ENCODE peak calls at places on chromosomes 11 and 22, in eight cellular contexts. One of them, this sample, is unnamed.

GRCh38 chr22:23542933-23543332 is 37.2 kb downstream of the IGLL1 start:
- DNase-seq in IMR-90: peak; percentile 49
- DNase-seq in PC-3: peak; percentile 51
- DNase-seq in colonic mucosa: no peak
- DNase-seq in H1: no peak
- DNase-seq in astrocyte: peak; percentile 50
- DNase-seq in mammary epithelial cell: peak; percentile 35
- DNase-seq in endodermal cell: no peak
- DNase-seq in this sample: peak; percentile 62

GRCh38 chr11:127074151-127074761 is 73.7 kb upstream of the KIRREL3 start:
- DNase-seq in IMR-90: peak; percentile 72
- DNase-seq in PC-3: peak; percentile 54
- DNase-seq in colonic mucosa: peak; percentile 37
- DNase-seq in H1: peak; percentile 21
- DNase-seq in astrocyte: peak; percentile 67
- DNase-seq in mammary epithelial cell: peak; percentile 56
- DNase-seq in endodermal cell: peak; percentile 72
- DNase-seq in this sample: peak; percentile 75

GRCh38 chr11:39806652-39807051 is 1652.8 kb downstream of the LRRC4C start:
- DNase-seq in IMR-90: no peak
- DNase-seq in PC-3: no peak
- DNase-seq in colonic mucosa: no peak
- DNase-seq in H1: no peak
- DNase-seq in astrocyte: no peak
- DNase-seq in mammary epithelial cell: peak; percentile 40
- DNase-seq in endodermal cell: no peak
- DNase-seq in this sample: no peak

GRCh38 chr11:131906963-131907362 is 536.5 kb downstream of the NTM start:
- DNase-seq in IMR-90: no peak
- DNase-seq in PC-3: no peak
- DNase-seq in colonic mucosa: no peak
- DNase-seq in H1: no peak
- DNase-seq in astrocyte: no peak
- DNase-seq in mammary epithelial cell: no peak
- DNase-seq in endodermal cell: no peak
- DNase-seq in this sample: no peak

GRCh38 chr11:116062526-116063171 is 558.4 kb upstream of the CADM1 start:
- DNase-seq in IMR-90: no peak
- DNase-seq in PC-3: no peak
- DNase-seq in colonic mucosa: no peak
- DNase-seq in H1: no peak
- DNase-seq in astrocyte: peak; percentile 10
- DNase-seq in mammary epithelial cell: no peak
- DNase-seq in endodermal cell: no peak
- DNase-seq in this sample: peak; percentile 0

GRCh38 chr11:1983601-1983961 is 14.1 kb downstream of the H19 start:
- DNase-seq in IMR-90: no peak
- DNase-seq in PC-3: peak; percentile 0
- DNase-seq in colonic mucosa: no peak
- DNase-seq in H1: no peak
- DNase-seq in astrocyte: no peak
- DNase-seq in mammary epithelial cell: no peak
- DNase-seq in endodermal cell: peak; percentile 1
- DNase-seq in this sample: no peak

GRCh38 chr11:7451520-7451919 is 33.8 kb upstream of the OLFML1 start:
- DNase-seq in IMR-90: no peak
- DNase-seq in PC-3: no peak
- DNase-seq in colonic mucosa: no peak
- DNase-seq in H1: no peak
- DNase-seq in astrocyte: no peak
- DNase-seq in mammary epithelial cell: no peak
- DNase-seq in endodermal cell: peak; percentile 61
- DNase-seq in this sample: no peak

GRCh38 chr11:17538054-17538453 is 6.2 kb downstream of the USH1C start:
- DNase-seq in IMR-90: no peak
- DNase-seq in PC-3: no peak
- DNase-seq in colonic mucosa: no peak
- DNase-seq in H1: no peak
- DNase-seq in astrocyte: no peak
- DNase-seq in mammary epithelial cell: no peak
- DNase-seq in endodermal cell: no peak
- DNase-seq in this sample: no peak

GRCh38 chr11:2132874-2133480 is 6.2 kb downstream of the IGF2 start:
- DNase-seq in IMR-90: no peak
- DNase-seq in PC-3: no peak
- DNase-seq in colonic mucosa: no peak
- DNase-seq in H1: no peak
- DNase-seq in astrocyte: no peak
- DNase-seq in mammary epithelial cell: no peak
- DNase-seq in endodermal cell: no peak
- DNase-seq in this sample: no peak

GRCh38 chr11:125227151-125227550 is 62.6 kb downstream of the PKNOX2 start:
- DNase-seq in IMR-90: no peak
- DNase-seq in PC-3: no peak
- DNase-seq in colonic mucosa: no peak
- DNase-seq in H1: no peak
- DNase-seq in astrocyte: no peak
- DNase-seq in mammary epithelial cell: no peak
- DNase-seq in endodermal cell: no peak
- DNase-seq in this sample: no peak

GRCh38 chr22:44706488-44706887 is 4.5 kb downstream of the PRR5 start:
- DNase-seq in IMR-90: no peak
- DNase-seq in PC-3: no peak
- DNase-seq in colonic mucosa: no peak
- DNase-seq in H1: no peak
- DNase-seq in astrocyte: no peak
- DNase-seq in mammary epithelial cell: no peak
- DNase-seq in endodermal cell: no peak
- DNase-seq in this sample: no peak

GRCh38 chr11:17699157-17700114 is 19.9 kb upstream of the MYOD1 start:
- DNase-seq in IMR-90: peak; percentile 34
- DNase-seq in PC-3: peak; percentile 2
- DNase-seq in colonic mucosa: no peak
- DNase-seq in H1: no peak
- DNase-seq in astrocyte: peak; percentile 8
- DNase-seq in mammary epithelial cell: no peak
- DNase-seq in endodermal cell: no peak
- DNase-seq in this sample: no peak

GRCh38 chr22:42368379-42369249 is 63.6 kb downstream of the NFAM1 start:
- DNase-seq in IMR-90: no peak
- DNase-seq in PC-3: no peak
- DNase-seq in colonic mucosa: peak; percentile 44
- DNase-seq in H1: no peak
- DNase-seq in astrocyte: no peak
- DNase-seq in mammary epithelial cell: no peak
- DNase-seq in endodermal cell: peak; percentile 89
- DNase-seq in this sample: no peak

GRCh38 chr11:121318848-121319834 is 26.6 kb downstream of the SC5D start:
- DNase-seq in IMR-90: peak; percentile 56
- DNase-seq in PC-3: peak; percentile 74
- DNase-seq in colonic mucosa: no peak
- DNase-seq in H1: no peak
- DNase-seq in astrocyte: peak; percentile 41
- DNase-seq in mammary epithelial cell: peak; percentile 49
- DNase-seq in endodermal cell: peak; percentile 67
- DNase-seq in this sample: peak; percentile 54

GRCh38 chr11:124578761-124579160 is 9.0 kb downstream of the OR8A1 start:
- DNase-seq in IMR-90: no peak
- DNase-seq in PC-3: no peak
- DNase-seq in colonic mucosa: no peak
- DNase-seq in H1: no peak
- DNase-seq in astrocyte: no peak
- DNase-seq in mammary epithelial cell: no peak
- DNase-seq in endodermal cell: no peak
- DNase-seq in this sample: no peak

GRCh38 chr11:44110231-44110679 is 14.8 kb downstream of the EXT2 start:
- DNase-seq in IMR-90: peak; percentile 40
- DNase-seq in PC-3: peak; percentile 66
- DNase-seq in colonic mucosa: peak; percentile 69
- DNase-seq in H1: no peak
- DNase-seq in astrocyte: peak; percentile 13
- DNase-seq in mammary epithelial cell: peak; percentile 32
- DNase-seq in endodermal cell: peak; percentile 84
- DNase-seq in this sample: peak; percentile 47

GRCh38 chr11:44113018-44113417 is 17.5 kb downstream of the EXT2 start:
- DNase-seq in IMR-90: no peak
- DNase-seq in PC-3: no peak
- DNase-seq in colonic mucosa: no peak
- DNase-seq in H1: no peak
- DNase-seq in astrocyte: no peak
- DNase-seq in mammary epithelial cell: no peak
- DNase-seq in endodermal cell: no peak
- DNase-seq in this sample: no peak

GRCh38 chr11:44116433-44116832 is 21.0 kb downstream of the EXT2 start:
- DNase-seq in IMR-90: peak; percentile 6
- DNase-seq in PC-3: no peak
- DNase-seq in colonic mucosa: no peak
- DNase-seq in H1: no peak
- DNase-seq in astrocyte: no peak
- DNase-seq in mammary epithelial cell: no peak
- DNase-seq in endodermal cell: no peak
- DNase-seq in this sample: peak; percentile 75

GRCh38 chr11:44112083-44112865 is 16.8 kb downstream of the EXT2 start:
- DNase-seq in IMR-90: peak; percentile 76
- DNase-seq in PC-3: peak; percentile 29
- DNase-seq in colonic mucosa: no peak
- DNase-seq in H1: no peak
- DNase-seq in astrocyte: peak; percentile 58
- DNase-seq in mammary epithelial cell: peak; percentile 57
- DNase-seq in endodermal cell: no peak
- DNase-seq in this sample: peak; percentile 70

DNA sequence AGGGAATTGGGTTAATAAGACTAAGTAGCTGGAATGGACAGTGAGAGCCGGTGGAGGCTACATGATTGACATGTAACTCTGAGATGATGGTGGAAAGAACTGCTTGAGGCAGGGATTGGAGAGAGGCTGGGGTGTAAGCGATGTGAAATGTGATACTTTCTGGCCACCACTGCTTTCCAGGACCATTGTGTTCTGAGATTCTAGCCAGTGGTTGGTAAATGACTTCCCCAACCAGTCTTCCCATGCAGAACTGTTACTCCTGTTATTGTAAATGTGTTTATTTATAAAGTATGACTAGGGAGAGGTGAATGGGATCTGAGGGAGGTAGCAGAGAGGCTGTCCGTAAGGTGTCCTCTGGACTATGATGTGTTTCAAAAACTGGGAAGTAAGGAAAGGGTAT is 18.1 kb downstream of the EXT2 start:
- DNase-seq in IMR-90: no peak
- DNase-seq in PC-3: no peak
- DNase-seq in colonic mucosa: no peak
- DNase-seq in H1: no peak
- DNase-seq in astrocyte: no peak
- DNase-seq in mammary epithelial cell: no peak
- DNase-seq in endodermal cell: no peak
- DNase-seq in this sample: no peak
- H3K9ac ChIP-seq in IMR-90: no peak overlapping the region
- H3K9ac ChIP-seq in PC-3: no peak overlapping the region
- H3K9ac ChIP-seq in colonic mucosa: no peak overlapping the region
- H3K9ac ChIP-seq in H1: no peak overlapping the region
- H3K9ac ChIP-seq in astrocyte: no peak overlapping the region
- H3K9ac ChIP-seq in mammary epithelial cell: no peak overlapping the region
- H3K9ac ChIP-seq in endodermal cell: no peak overlapping the region
- H3K9ac ChIP-seq in this sample: no peak overlapping the region

DNA sequence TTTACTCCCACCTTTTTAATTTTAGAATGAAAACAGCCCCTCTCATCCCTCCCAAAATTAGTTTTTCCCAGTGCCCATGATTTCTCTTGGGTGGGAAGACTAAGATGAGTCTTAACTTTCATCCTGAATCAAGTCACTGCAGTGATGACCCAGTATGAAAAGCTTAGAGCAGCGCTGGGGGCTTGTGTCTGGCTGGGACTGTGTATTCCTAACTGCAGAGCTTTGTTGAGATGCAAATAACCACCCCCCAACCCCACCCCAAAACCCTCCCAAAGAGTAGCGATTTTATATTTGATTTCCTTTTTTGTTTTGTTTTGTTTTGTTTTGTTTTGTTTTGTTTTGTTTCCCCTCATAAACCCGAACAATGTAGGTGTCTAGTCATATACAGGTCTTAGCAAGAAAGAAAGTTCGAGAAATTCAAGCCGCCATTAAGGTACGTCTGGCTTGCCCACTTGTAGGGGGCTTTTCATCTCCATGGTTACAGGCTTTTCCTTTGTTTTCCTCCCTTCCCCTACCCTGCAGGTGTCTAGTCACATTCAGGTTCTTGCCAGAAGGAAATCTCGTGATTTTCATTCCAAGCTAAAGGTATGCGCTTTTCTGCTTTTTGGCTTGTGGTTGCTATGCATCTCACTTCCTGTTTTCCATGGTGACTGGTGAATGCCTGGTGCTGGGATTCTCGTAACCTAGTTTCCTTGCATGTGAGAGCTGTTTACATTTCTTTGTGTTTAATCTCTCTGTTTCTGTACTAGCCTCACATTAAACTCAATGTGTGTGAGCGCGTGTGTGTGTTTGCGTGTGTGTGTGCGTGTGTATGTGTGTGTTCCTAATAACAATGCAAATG is 144.6 kb upstream of the RASSF10 start:
- DNase-seq in IMR-90: peak; percentile 96
- DNase-seq in PC-3: peak; percentile 30
- DNase-seq in colonic mucosa: no peak
- DNase-seq in H1: peak; percentile 75
- DNase-seq in astrocyte: peak; percentile 92
- DNase-seq in mammary epithelial cell: peak; percentile 26
- DNase-seq in endodermal cell: peak; percentile 90
- DNase-seq in this sample: peak; percentile 88
- H3K9ac ChIP-seq in IMR-90: no peak overlapping the region
- H3K9ac ChIP-seq in PC-3: no peak overlapping the region
- H3K9ac ChIP-seq in colonic mucosa: no peak overlapping the region
- H3K9ac ChIP-seq in H1: peak overlapping the region; percentile 75
- H3K9ac ChIP-seq in astrocyte: peak overlapping the region; percentile 59
- H3K9ac ChIP-seq in mammary epithelial cell: no peak overlapping the region
- H3K9ac ChIP-seq in endodermal cell: peak overlapping the region; percentile 78
- H3K9ac ChIP-seq in this sample: no peak overlapping the region

GRCh38 chr22:37283393-37283937 is 1.2 kb downstream of the CYTH4 start:
- DNase-seq in IMR-90: no peak
- DNase-seq in PC-3: no peak
- DNase-seq in colonic mucosa: peak; percentile 52
- DNase-seq in H1: no peak
- DNase-seq in astrocyte: no peak
- DNase-seq in mammary epithelial cell: no peak
- DNase-seq in endodermal cell: no peak
- DNase-seq in this sample: no peak
- H3K9ac ChIP-seq in IMR-90: no peak overlapping the region
- H3K9ac ChIP-seq in PC-3: no peak overlapping the region
- H3K9ac ChIP-seq in colonic mucosa: peak overlapping the region; percentile 69
- H3K9ac ChIP-seq in H1: no peak overlapping the region
- H3K9ac ChIP-seq in astrocyte: no peak overlapping the region
- H3K9ac ChIP-seq in mammary epithelial cell: no peak overlapping the region
- H3K9ac ChIP-seq in endodermal cell: no peak overlapping the region
- H3K9ac ChIP-seq in this sample: no peak overlapping the region

DNA sequence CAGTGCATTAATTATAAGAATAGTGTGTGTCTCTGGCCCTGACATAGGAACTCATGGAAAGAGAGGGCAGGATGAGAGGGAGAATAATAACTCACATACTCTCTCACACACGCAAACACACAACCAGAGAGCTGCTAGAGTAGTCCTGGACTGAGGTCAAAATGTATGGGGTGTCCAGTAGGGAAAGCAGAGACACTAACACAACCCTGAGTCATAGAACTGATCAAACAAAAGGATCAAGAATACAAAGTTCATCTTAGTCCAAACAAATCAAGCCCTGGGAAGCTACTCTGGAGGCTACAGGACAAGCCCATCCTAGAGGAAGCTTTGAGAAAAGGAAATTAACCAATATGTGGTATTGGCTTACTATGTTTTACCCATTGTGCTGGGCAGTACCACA is 178.5 kb upstream of the GUCY1A2 start:
- DNase-seq in IMR-90: no peak
- DNase-seq in PC-3: peak; percentile 23
- DNase-seq in colonic mucosa: no peak
- DNase-seq in H1: no peak
- DNase-seq in astrocyte: no peak
- DNase-seq in mammary epithelial cell: no peak
- DNase-seq in endodermal cell: no peak
- DNase-seq in this sample: no peak
- H3K9ac ChIP-seq in IMR-90: no peak overlapping the region
- H3K9ac ChIP-seq in PC-3: no peak overlapping the region
- H3K9ac ChIP-seq in colonic mucosa: no peak overlapping the region
- H3K9ac ChIP-seq in H1: no peak overlapping the region
- H3K9ac ChIP-seq in astrocyte: no peak overlapping the region
- H3K9ac ChIP-seq in mammary epithelial cell: no peak overlapping the region
- H3K9ac ChIP-seq in endodermal cell: no peak overlapping the region
- H3K9ac ChIP-seq in this sample: no peak overlapping the region

This sample was measured in fibroblast of lung.